ENCODE peak calls at places on chromosomes 11 and 22, in seven cellular contexts. P is anterior cingulate cortex, I is GM23248, W is AML-193, H is lower lobe of right lung, B is NCI-H1417, M is NCI-H1092 treated with DMSO at 0.1 percent for 48 hours. F is an unnamed sample.

GRCh38 chr11:1285876-1286275 is 23.6 kb downstream of the TOLLIP start:
- DNase-seq in M (no peak), W (no peak), P (no peak), I (no peak), B (no peak), H (peak), F (no peak)

GRCh38 chr11:78532991-78533861 is 41.4 kb downstream of the NARS2 start:
- DNase-seq in M (no peak), W (peak), B (no peak), P (no peak), H (no peak), I (no peak), F (no peak)

GRCh38 chr11:78313898-78314297 is 103.7 kb downstream of the GAB2 start:
- DNase-seq in P (no peak), M (no peak), H (no peak), I (peak), W (no peak), B (no peak), F (no peak)

GRCh38 chr11:110428956-110429613 is 663 bp upstream of the FDX1 start:
- DNase-seq in H (no peak), I (no peak), B (peak), P (no peak), M (no peak), W (no peak), F (no peak)

GRCh38 chr11:134554861-134555260 is 142.8 kb upstream of the B3GAT1 start:
- DNase-seq in I (no peak), W (no peak), B (no peak), H (no peak), M (no peak), P (no peak), F (no peak)

GRCh38 chr11:111977141-111978027 is 40.2 kb downstream of the DIXDC1 start:
- DNase-seq in P (peak), I (peak), H (peak), B (peak), W (no peak), M (peak), F (peak)

GRCh38 chr11:79304599-79305212 is 136.1 kb downstream of the TENM4 start:
- DNase-seq in B (no peak), I (no peak), W (no peak), M (no peak), H (no peak), P (no peak), F (no peak)

GRCh38 chr22:42323971-42324370 is 53.5 kb upstream of the TCF20 start:
- DNase-seq in I (no peak), B (no peak), W (no peak), M (no peak), H (no peak), P (no peak), F (no peak)

GRCh38 chr22:19636696-19637355 is 77.5 kb upstream of the SEPTIN5 start:
- DNase-seq in I (no peak), P (no peak), M (no peak), B (no peak), H (no peak), W (no peak), F (no peak)

GRCh38 chr11:72812968-72813739 is 1.1 kb upstream of the ATG16L2 start:
- DNase-seq in W (peak), M (peak), H (peak), B (peak), P (no peak), I (peak), F (no peak)

GRCh38 chr11:112280268-112281126 is 19.8 kb upstream of the PLET1 start:
- DNase-seq in I (peak), H (peak), M (peak), W (peak), B (peak), P (peak), F (peak)

GRCh38 chr22:42929838-42930155 is 72.7 kb upstream of the ARFGAP3 start:
- DNase-seq in H (no peak), M (no peak), W (no peak), B (no peak), I (peak), P (no peak), F (no peak)

GRCh38 chr22:19701420-19702145 is 12.7 kb upstream of the SEPTIN5 start:
- DNase-seq in W (peak), P (no peak), M (no peak), H (no peak), I (no peak), B (no peak), F (no peak)

GRCh38 chr11:94017446-94017845 is 3.7 kb upstream of the HEPHL1 start:
- DNase-seq in H (no peak), P (no peak), I (peak), M (no peak), B (no peak), W (no peak), F (no peak)

GRCh38 chr22:21003782-21004181 is 1.9 kb upstream of the THAP7 start:
- DNase-seq in H (no peak), M (peak), W (no peak), P (no peak), I (no peak), B (peak), F (no peak)

GRCh38 chr22:37206118-37206840 is 6.0 kb downstream of the SSTR3 start:
- DNase-seq in H (peak), I (no peak), B (no peak), W (no peak), P (no peak), M (no peak), F (no peak)

GRCh38 chr22:39546889-39547586 is 14.5 kb upstream of the RPS19BP1 start:
- DNase-seq in P (no peak), I (peak), H (no peak), B (peak), W (no peak), M (peak), F (peak)

GRCh38 chr11:13225058-13226001 is 52.3 kb upstream of the BMAL1 start:
- DNase-seq in M (no peak), I (no peak), W (no peak), H (no peak), P (no peak), B (no peak), F (no peak)

GRCh38 chr11:34157163-34157562 is 51.7 kb downstream of the NAT10 start:
- DNase-seq in M (no peak), B (no peak), W (no peak), H (no peak), P (no peak), I (no peak), F (no peak)

GRCh38 chr11:80414766-80415165 is 973.9 kb upstream of the TENM4 start:
- DNase-seq in I (no peak), M (no peak), P (no peak), B (no peak), H (no peak), W (no peak), F (no peak)

GRCh38 chr22:38272373-38273134 is at the start of gene TMEM184B:
- DNase-seq in I (peak), B (peak), P (peak), H (peak), W (peak), M (peak), F (peak)

GRCh38 chr22:46353483-46354105 is 18.1 kb downstream of the TRMU start:
- DNase-seq in I (no peak), H (no peak), B (no peak), W (no peak), M (no peak), P (no peak), F (no peak)

GRCh38 chr22:44202261-44202789 is 21.6 kb downstream of the PARVG start:
- DNase-seq in H (no peak), W (no peak), B (no peak), I (peak), P (no peak), M (no peak), F (no peak)

GRCh38 chr11:34339149-34340064 is 18.4 kb downstream of the ABTB2 start:
- DNase-seq in I (peak), B (peak), W (peak), P (no peak), H (peak), M (no peak), F (no peak)

GRCh38 chr11:28674432-28675076 is 566.4 kb downstream of the METTL15 start:
- DNase-seq in H (no peak), I (peak), B (peak), W (no peak), P (no peak), M (no peak), F (no peak)

GRCh38 chr11:18696638-18697225 is 1.8 kb upstream of the TMEM86A start:
- DNase-seq in B (no peak), I (peak), H (no peak), W (no peak), P (no peak), M (no peak), F (no peak)

GRCh38 chr11:125591659-125592304 is 870 bp upstream of the STT3A start:
- DNase-seq in W (peak), M (no peak), H (peak), B (peak), I (peak), P (peak), F (no peak)

GRCh38 chr11:102109896-102110760 is at the start of gene YAP1:
- DNase-seq in M (no peak), I (peak), W (no peak), B (peak), P (peak), H (peak), F (peak)

GRCh38 chr11:32613500-32614151 is 30.0 kb downstream of the EIF3M start:
- DNase-seq in W (no peak), B (no peak), M (no peak), I (no peak), H (no peak), P (no peak), F (no peak)

GRCh38 chr11:1520209-1520986 is 33.8 kb upstream of the MOB2 start:
- DNase-seq in W (no peak), M (no peak), H (no peak), I (no peak), P (no peak), B (no peak), F (no peak)

GRCh38 chr11:68962527-68963250 is 18.1 kb downstream of the MRGPRD start:
- DNase-seq in B (no peak), W (no peak), I (peak), H (peak), P (no peak), M (no peak), F (no peak)